ENCODE peak calls at places on chromosomes 1 and 21, in nine cellular contexts. F, H, O, C, Y, E, J, M and X are unnamed samples. For H3K4me1, the result is how much of the 10 kb centered on the place peaks cover.

GRCh38 chr1:50704126-50704525 is 255.9 kb downstream of the FAF1 start:
- DNase-seq in F (no peak), H (no peak), O (peak), C (no peak), Y (no peak), E (peak), J (peak), M (peak), X (no peak)

GRCh38 chr1:244075247-244075722 is 24.2 kb downstream of the ZBTB18 start:
- DNase-seq in F (no peak), H (peak), O (no peak), C (no peak), Y (no peak), E (peak), J (no peak), M (no peak), X (no peak)

GRCh38 chr1:30307182-30307581 is 416.2 kb downstream of the MATN1 start:
- DNase-seq in F (no peak), H (no peak), O (no peak), C (no peak), Y (no peak), E (no peak), J (no peak), M (no peak), X (no peak)

GRCh38 chr1:53349369-53349705 is 21.5 kb upstream of the LRP8 start:
- DNase-seq in F (no peak), H (no peak), O (no peak), C (no peak), Y (no peak), E (no peak), J (no peak), M (no peak), X (no peak)

GRCh38 chr1:19113362-19114092 is 96.5 kb downstream of the UBR4 start:
- DNase-seq in F (peak), H (no peak), O (peak), C (no peak), Y (no peak), E (peak), J (peak), M (peak), X (no peak)

GRCh38 chr1:41492341-41492848 is 7.9 kb upstream of the EDN2 start:
- DNase-seq in F (no peak), H (no peak), O (no peak), C (no peak), Y (no peak), E (peak), J (peak), M (peak), X (peak)

GRCh38 chr21:14864211-14865021 is 200.4 kb downstream of the NRIP1 start:
- DNase-seq in F (peak), H (peak), O (peak), C (peak), Y (no peak), E (peak), J (peak), M (peak), X (no peak)

GRCh38 chr1:150484861-150485260 is 2.4 kb upstream of the TARS2 start:
- DNase-seq in F (no peak), H (no peak), O (peak), C (no peak), Y (no peak), E (peak), J (peak), M (no peak), X (no peak)

GRCh38 chr1:1677718-1678580 is 14.6 kb downstream of the SLC35E2B start:
- DNase-seq in F (no peak), H (no peak), O (no peak), C (peak), Y (peak), E (peak), J (peak), M (peak), X (peak)

GRCh38 chr21:28737671-28738279 is 254.9 kb downstream of the LTN1 start:
- DNase-seq in F (no peak), H (no peak), O (peak), C (no peak), Y (no peak), E (no peak), J (no peak), M (no peak), X (no peak)

GRCh38 chr1:153260980-153261792 is 1.7 kb downstream of the LORICRIN start:
- DNase-seq in F (peak), H (no peak), O (peak), C (peak), Y (peak), E (peak), J (no peak), M (peak), X (no peak)

GRCh38 chr1:223350361-223350908 is 13.5 kb downstream of the SUSD4 start:
- DNase-seq in F (no peak), H (no peak), O (no peak), C (no peak), Y (no peak), E (no peak), J (no peak), M (no peak), X (no peak)

GRCh38 chr1:37691497-37692077 is 729 bp upstream of the CDCA8 start:
- DNase-seq in F (peak), H (peak), O (peak), C (peak), Y (no peak), E (peak), J (peak), M (peak), X (no peak)

GRCh38 chr1:47469405-47469759 is 31.5 kb downstream of the FOXD2 start:
- DNase-seq in F (no peak), H (no peak), O (no peak), C (no peak), Y (no peak), E (no peak), J (no peak), M (no peak), X (no peak)

GRCh38 chr1:24085546-24085945 is 26.4 kb downstream of the MYOM3 start:
- DNase-seq in F (no peak), H (no peak), O (peak), C (no peak), Y (no peak), E (no peak), J (no peak), M (no peak), X (no peak)

GRCh38 chr1:202567747-202568146 is 142.5 kb downstream of the SYT2 start:
- DNase-seq in F (no peak), H (no peak), O (peak), C (no peak), Y (no peak), E (peak), J (no peak), M (no peak), X (no peak)

GRCh38 chr1:53585565-53585964 is 126.4 kb downstream of the DMRTB1 start:
- DNase-seq in F (peak), H (peak), O (no peak), C (no peak), Y (no peak), E (no peak), J (no peak), M (no peak), X (no peak)

GRCh38 chr1:21814241-21814918 is 2.3 kb downstream of the LDLRAD2 start:
- DNase-seq in F (no peak), H (no peak), O (no peak), C (peak), Y (no peak), E (peak), J (peak), M (peak), X (no peak)

GRCh38 chr21:32878654-32879053 is 107.1 kb upstream of the PAXBP1 start:
- DNase-seq in F (no peak), H (no peak), O (no peak), C (no peak), Y (no peak), E (peak), J (no peak), M (no peak), X (no peak)

GRCh38 chr1:180563013-180563827 is 4.5 kb downstream of the OVAAL start:
- DNase-seq in F (no peak), H (no peak), O (peak), C (no peak), Y (no peak), E (no peak), J (no peak), M (peak), X (no peak)

GRCh38 chr1:46409063-46409372 is 14.9 kb downstream of the FAAH start:
- DNase-seq in F (no peak), H (no peak), O (no peak), C (no peak), Y (no peak), E (no peak), J (no peak), M (no peak), X (no peak)

GRCh38 chr21:35206141-35207125 is 157.3 kb upstream of the RUNX1 start:
- DNase-seq in F (no peak), H (peak), O (no peak), C (no peak), Y (no peak), E (no peak), J (peak), M (peak), X (no peak)

GRCh38 chr21:31929548-31929947 is 56.7 kb downstream of the HUNK start:
- DNase-seq in F (no peak), H (no peak), O (no peak), C (no peak), Y (no peak), E (no peak), J (no peak), M (no peak), X (no peak)

GRCh38 chr1:6248798-6249731 is 5.1 kb downstream of the HES3 start:
- DNase-seq in F (no peak), H (no peak), O (peak), C (no peak), Y (no peak), E (peak), J (no peak), M (peak), X (no peak)

GRCh38 chr1:147292635-147293251 is 50.3 kb downstream of the CHD1L start:
- DNase-seq in F (no peak), H (no peak), O (peak), C (no peak), Y (no peak), E (no peak), J (no peak), M (no peak), X (no peak)

GRCh38 chr1:23551849-23552248 is 7.5 kb downstream of the ID3 start:
- DNase-seq in F (no peak), H (no peak), O (no peak), C (no peak), Y (no peak), E (no peak), J (peak), M (no peak), X (no peak)

GRCh38 chr1:161140755-161141400 is 8.4 kb upstream of the DEDD start:
- DNase-seq in F (no peak), H (no peak), O (no peak), C (no peak), Y (no peak), E (no peak), J (no peak), M (no peak), X (no peak)

GRCh38 chr1:1080951-1081310 is 6.8 kb upstream of the RNF223 start:
- DNase-seq in F (peak), H (no peak), O (no peak), C (peak), Y (no peak), E (no peak), J (no peak), M (no peak), X (no peak)

GRCh38 chr1:223443397-223443796 is 50.2 kb downstream of the CCDC185 start:
- DNase-seq in F (no peak), H (no peak), O (no peak), C (no peak), Y (no peak), E (no peak), J (no peak), M (no peak), X (no peak)

GRCh38 chr1:156970017-156970416 is 49.6 kb downstream of the LRRC71 start:
- DNase-seq in F (no peak), H (no peak), O (peak), C (no peak), Y (no peak), E (peak), J (peak), M (no peak), X (no peak)

GRCh38 chr1:53800621-53801020 is 37.5 kb downstream of the NDC1 start:
- DNase-seq in F (no peak), H (no peak), O (no peak), C (no peak), Y (no peak), E (no peak), J (no peak), M (no peak), X (no peak)

GRCh38 chr1:174217248-174217647 is 57.9 kb downstream of the RABGAP1L start:
- DNase-seq in F (no peak), H (no peak), O (peak), C (no peak), Y (no peak), E (peak), J (no peak), M (no peak), X (no peak)

GRCh38 chr1:51946300-51946699 is 44.2 kb downstream of the RAB3B start:
- DNase-seq in F (no peak), H (no peak), O (peak), C (no peak), Y (no peak), E (no peak), J (no peak), M (no peak), X (no peak)

GRCh38 chr21:35071347-35071746 is 22.2 kb upstream of the RUNX1 start:
- DNase-seq in F (no peak), H (no peak), O (no peak), C (no peak), Y (no peak), E (no peak), J (no peak), M (no peak), X (no peak)

GRCh38 chr1:109801791-109802135 is 38.0 kb upstream of the EPS8L3 start:
- DNase-seq in F (no peak), H (no peak), O (no peak), C (no peak), Y (no peak), E (no peak), J (no peak), M (no peak), X (no peak)

GRCh38 chr1:28002600-28002999 is 42.8 kb downstream of the XKR8 start:
- DNase-seq in F (no peak), H (no peak), O (no peak), C (no peak), Y (no peak), E (no peak), J (no peak), M (no peak), X (no peak)

GRCh38 chr21:31630062-31630711 is 29.3 kb upstream of the SOD1 start:
- DNase-seq in F (peak), H (peak), O (no peak), C (no peak), Y (no peak), E (no peak), J (no peak), M (no peak), X (no peak)

GRCh38 chr1:151728151-151728711 is 6.9 kb downstream of the RIIAD1 start:
- DNase-seq in F (peak), H (no peak), O (peak), C (no peak), Y (no peak), E (peak), J (no peak), M (no peak), X (no peak)

DNA sequence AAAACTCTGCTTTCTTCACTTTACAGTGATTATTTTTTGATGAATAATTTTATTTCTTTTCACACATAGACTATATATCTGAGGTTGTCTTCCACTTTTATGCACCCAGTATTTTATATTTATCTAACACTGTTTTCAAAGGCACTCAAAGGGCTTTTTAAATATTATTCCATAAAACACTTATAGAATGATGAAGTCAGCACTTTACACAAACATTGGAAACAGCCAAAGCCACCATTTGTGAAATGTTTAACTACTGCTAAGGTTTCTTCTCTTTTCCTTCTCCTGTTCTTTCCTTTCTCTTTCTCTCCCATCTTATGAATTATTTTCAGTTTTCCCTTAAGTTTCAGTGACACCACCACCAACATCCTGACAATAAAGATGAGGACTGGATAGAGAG is 317.7 kb upstream of the FAM78B start:
- DNase-seq in F (no peak), H (no peak), O (no peak), C (no peak), Y (no peak), E (no peak), J (no peak), M (no peak), X (no peak)
- H3K4me1 ChIP-seq in F (under half), H (under half), O (under half), C (under half), Y (under half), E (under half), J (under half), M (under half), X (under half)

DNA sequence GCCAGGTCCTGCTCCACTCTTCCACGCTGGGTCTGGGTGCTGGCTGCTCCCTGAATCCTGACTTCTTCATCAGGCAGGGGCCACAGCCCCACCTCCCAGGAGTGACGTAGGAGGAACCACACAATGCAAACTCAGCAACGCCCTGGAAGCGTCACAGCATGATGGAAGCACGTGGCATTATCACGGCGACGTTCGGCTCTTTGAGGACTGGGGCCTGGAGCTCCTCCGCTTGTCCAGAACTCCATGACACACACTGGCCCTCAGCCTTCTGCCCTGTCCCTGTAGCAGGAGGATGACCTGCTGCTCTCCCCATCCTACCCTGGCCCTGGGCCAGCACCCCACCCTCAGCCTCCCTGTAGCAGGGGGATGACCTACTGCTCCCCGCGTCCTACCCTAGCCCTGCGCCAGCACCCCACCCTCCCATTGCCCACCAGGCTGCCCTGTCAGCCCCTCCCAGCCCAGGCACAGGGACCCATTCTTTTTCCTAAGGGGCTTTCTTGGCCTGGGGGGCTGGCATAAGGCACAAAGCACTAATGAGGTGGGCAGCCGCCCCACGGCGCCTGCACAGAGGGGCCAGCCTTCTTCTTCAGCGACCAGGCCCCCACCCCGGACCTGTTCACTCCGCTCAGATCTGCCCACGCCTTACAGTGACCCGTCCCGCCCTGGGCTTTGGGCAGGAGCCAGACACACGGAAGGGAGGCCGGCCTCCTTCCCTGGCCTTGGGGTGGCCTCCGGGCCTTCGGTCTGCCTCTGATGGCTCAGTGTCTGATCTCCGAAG is 65.7 kb downstream of the DHRS3 start:
- DNase-seq in F (no peak), H (no peak), O (no peak), C (peak), Y (no peak), E (no peak), J (no peak), M (no peak), X (no peak)
- H3K4me1 ChIP-seq in F (under half), H (under half), O (under half), C (under half), Y (under half), E (under half), J (under half), M (half or more), X (under half)

DNA sequence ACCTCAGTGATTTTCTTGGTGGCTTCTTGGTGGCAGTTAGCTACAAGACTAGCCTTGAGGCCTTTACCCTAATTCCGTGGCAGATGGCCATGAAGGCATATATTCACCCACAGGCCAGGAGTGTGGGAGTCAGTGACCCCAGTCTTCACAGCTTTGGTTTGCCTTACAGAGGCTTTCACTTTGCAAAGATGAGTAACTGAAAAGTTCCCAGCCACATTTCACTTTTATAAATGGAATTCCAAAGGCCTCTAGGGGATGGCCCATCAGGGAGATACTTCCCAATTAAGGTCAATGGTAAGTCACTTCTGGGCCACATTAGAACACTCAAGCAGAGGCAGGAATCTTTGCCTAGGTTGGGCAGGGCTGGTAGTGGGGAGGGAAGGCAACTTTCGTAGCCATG is 13.1 kb upstream of the HEYL start:
- DNase-seq in F (no peak), H (no peak), O (no peak), C (no peak), Y (no peak), E (no peak), J (no peak), M (no peak), X (no peak)
- H3K4me1 ChIP-seq in F (under half), H (under half), O (under half), C (under half), Y (under half), E (under half), J (under half), M (under half), X (under half)

GRCh38 chr1:64894438-64895196 is 71.7 kb downstream of the JAK1 start:
- DNase-seq in F (no peak), H (no peak), O (no peak), C (no peak), Y (no peak), E (no peak), J (no peak), M (no peak), X (no peak)
- H3K4me1 ChIP-seq in F (under half), H (half or more), O (half or more), C (half or more), Y (half or more), E (under half), J (half or more), M (under half), X (half or more)

DNA sequence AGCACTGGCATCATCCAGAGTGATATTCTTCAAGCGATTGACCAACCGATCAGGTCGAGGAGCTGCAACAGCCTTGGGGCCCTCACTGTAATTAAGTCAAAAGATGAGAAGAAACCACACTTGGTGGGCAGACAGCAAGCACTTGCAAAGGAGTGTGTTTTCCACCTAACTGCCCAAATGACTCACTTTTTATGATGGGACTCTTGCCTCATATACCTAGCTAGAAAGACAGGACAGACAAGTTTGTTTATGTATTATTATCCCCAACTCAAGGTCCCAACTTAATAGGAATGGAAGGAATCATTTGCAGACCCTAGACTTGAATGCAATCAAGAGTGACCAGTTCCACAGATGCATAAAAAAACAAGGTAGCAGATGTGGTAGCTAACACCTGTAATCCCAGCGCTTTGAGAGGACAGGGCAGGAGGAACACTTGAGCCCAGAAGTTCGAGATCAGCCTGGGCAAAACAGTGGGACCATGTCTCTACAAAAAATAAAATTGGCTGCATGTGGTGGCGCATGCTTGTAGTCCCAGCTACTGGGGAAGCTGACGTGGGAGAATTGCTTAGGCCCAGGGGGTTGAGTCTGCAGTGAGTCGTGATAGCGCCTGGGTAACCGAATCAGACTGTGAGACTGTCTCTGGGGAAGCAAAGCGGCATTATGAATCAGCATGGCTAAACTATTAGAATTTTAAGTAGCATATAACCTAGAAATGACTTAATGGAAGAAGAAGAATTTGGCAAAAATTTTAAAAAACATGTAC is 2.3 kb upstream of the NRAS start:
- DNase-seq in F (no peak), H (no peak), O (no peak), C (no peak), Y (no peak), E (no peak), J (no peak), M (no peak), X (no peak)
- H3K4me1 ChIP-seq in F (under half), H (under half), O (under half), C (under half), Y (under half), E (under half), J (under half), M (under half), X (under half)